ENCODE peak calls at places on chromosomes 4 and X, in nine cellular contexts. Q is heart left ventricle, W is IMR-90, O is right lobe of liver, D is sigmoid colon, C is suprapubic skin, B is HepG2, E is stomach, H is endothelial cell of umbilical vein. S is an unnamed sample. For H3K4me1, the result is how much of the 10 kb centered on the place peaks cover.

GRCh38 chr4:83255584-83255983 is 29.0 kb downstream of the COQ2 start:
- DNase-seq in Q (no peak), W (peak), O (no peak), D (no peak), C (no peak), B (no peak), E (no peak), H (peak), S (no peak)

GRCh38 chr4:8594097-8595038 is 1.8 kb downstream of the CPZ start:
- DNase-seq in Q (peak), W (peak), O (peak), D (no peak), C (no peak), B (peak), E (peak), H (peak), S (peak)

GRCh38 chrX:41634284-41634683 is 54.5 kb upstream of the GPR34 start:
- DNase-seq in Q (peak), W (peak), O (no peak), D (no peak), C (no peak), B (no peak), E (no peak), H (peak), S (no peak)

GRCh38 chrX:413322-414201 is 26.9 kb upstream of the PPP2R3B start:
- DNase-seq in Q (peak), W (peak), O (no peak), D (no peak), C (no peak), B (no peak), E (no peak), H (peak), S (no peak)

GRCh38 chr4:177802665-177803064 is 360.4 kb upstream of the AGA start:
- DNase-seq in Q (no peak), W (peak), O (no peak), D (no peak), C (no peak), B (no peak), E (no peak), H (no peak), S (no peak)

GRCh38 chr4:140777894-140778293 is 21.7 kb upstream of the TBC1D9 start:
- DNase-seq in Q (no peak), W (no peak), O (no peak), D (no peak), C (no peak), B (no peak), E (no peak), H (no peak), S (no peak)

GRCh38 chr4:11151500-11151899 is 277.2 kb downstream of the HS3ST1 start:
- DNase-seq in Q (no peak), W (no peak), O (no peak), D (no peak), C (no peak), B (no peak), E (no peak), H (no peak), S (no peak)

GRCh38 chr4:123984881-123985280 is 588.3 kb downstream of the SPRY1 start:
- DNase-seq in Q (peak), W (no peak), O (no peak), D (peak), C (no peak), B (no peak), E (no peak), H (no peak), S (no peak)

GRCh38 chr4:54230479-54231418 is 1.7 kb downstream of the PDGFRA start:
- DNase-seq in Q (peak), W (no peak), O (peak), D (peak), C (peak), B (no peak), E (no peak), H (no peak), S (no peak)

GRCh38 chrX:135740683-135741149 is 27.3 kb downstream of the CT45A3 start:
- DNase-seq in Q (no peak), W (no peak), O (no peak), D (no peak), C (no peak), B (peak), E (peak), H (peak), S (no peak)

GRCh38 chr4:185142911-185143595 is at the start of gene SLC25A4:
- DNase-seq in Q (peak), W (peak), O (peak), D (peak), C (peak), B (peak), E (peak), H (peak), S (peak)

GRCh38 chrX:74535633-74536141 is 78.7 kb downstream of the RLIM start:
- DNase-seq in Q (peak), W (peak), O (peak), D (peak), C (peak), B (peak), E (peak), H (peak), S (peak)

GRCh38 chrX:103687073-103687695 is 685 bp upstream of the MORF4L2 start:
- DNase-seq in Q (peak), W (peak), O (peak), D (peak), C (peak), B (no peak), E (peak), H (no peak), S (peak)

GRCh38 chr4:47686294-47686872 is 151.5 kb downstream of the CORIN start:
- DNase-seq in Q (peak), W (peak), O (peak), D (no peak), C (no peak), B (peak), E (peak), H (peak), S (peak)

GRCh38 chr4:156169011-156169410 is 215.3 kb upstream of the CTSO start:
- DNase-seq in Q (peak), W (peak), O (no peak), D (peak), C (no peak), B (peak), E (no peak), H (peak), S (no peak)

GRCh38 chr4:41509411-41510008 is 28.4 kb upstream of the LIMCH1 start:
- DNase-seq in Q (peak), W (no peak), O (no peak), D (no peak), C (no peak), B (no peak), E (peak), H (peak), S (no peak)

GRCh38 chr4:26380740-26381139 is 59.9 kb downstream of the RBPJ start:
- DNase-seq in Q (no peak), W (no peak), O (no peak), D (no peak), C (no peak), B (no peak), E (no peak), H (no peak), S (no peak)

GRCh38 chrX:25650216-25650615 is 487.9 kb upstream of the MAGEB18 start:
- DNase-seq in Q (no peak), W (no peak), O (no peak), D (no peak), C (no peak), B (no peak), E (no peak), H (no peak), S (no peak)

GRCh38 chr4:7677799-7678301 is 243.1 kb upstream of the PSAPL1 start:
- DNase-seq in Q (no peak), W (no peak), O (no peak), D (no peak), C (no peak), B (no peak), E (no peak), H (no peak), S (no peak)

GRCh38 chr4:150082241-150082640 is 4.0 kb downstream of the DCLK2 start:
- DNase-seq in Q (no peak), W (no peak), O (no peak), D (no peak), C (no peak), B (no peak), E (peak), H (no peak), S (no peak)

GRCh38 chr4:137651128-137651527 is 118.8 kb upstream of the PCDH18 start:
- DNase-seq in Q (no peak), W (peak), O (no peak), D (no peak), C (no peak), B (no peak), E (no peak), H (no peak), S (no peak)

GRCh38 chr4:8176547-8177399 is 18.2 kb upstream of the ABLIM2 start:
- DNase-seq in Q (peak), W (peak), O (peak), D (no peak), C (no peak), B (peak), E (peak), H (peak), S (no peak)

GRCh38 chrX:45715787-45716186 is 515.1 kb upstream of the DIPK2B start:
- DNase-seq in Q (no peak), W (peak), O (no peak), D (no peak), C (no peak), B (no peak), E (no peak), H (peak), S (no peak)
- H3K4me1 ChIP-seq in Q (under half), W (under half), O (under half), D (under half), C (under half), B (under half), E (under half), H (half or more), S (under half)

DNA sequence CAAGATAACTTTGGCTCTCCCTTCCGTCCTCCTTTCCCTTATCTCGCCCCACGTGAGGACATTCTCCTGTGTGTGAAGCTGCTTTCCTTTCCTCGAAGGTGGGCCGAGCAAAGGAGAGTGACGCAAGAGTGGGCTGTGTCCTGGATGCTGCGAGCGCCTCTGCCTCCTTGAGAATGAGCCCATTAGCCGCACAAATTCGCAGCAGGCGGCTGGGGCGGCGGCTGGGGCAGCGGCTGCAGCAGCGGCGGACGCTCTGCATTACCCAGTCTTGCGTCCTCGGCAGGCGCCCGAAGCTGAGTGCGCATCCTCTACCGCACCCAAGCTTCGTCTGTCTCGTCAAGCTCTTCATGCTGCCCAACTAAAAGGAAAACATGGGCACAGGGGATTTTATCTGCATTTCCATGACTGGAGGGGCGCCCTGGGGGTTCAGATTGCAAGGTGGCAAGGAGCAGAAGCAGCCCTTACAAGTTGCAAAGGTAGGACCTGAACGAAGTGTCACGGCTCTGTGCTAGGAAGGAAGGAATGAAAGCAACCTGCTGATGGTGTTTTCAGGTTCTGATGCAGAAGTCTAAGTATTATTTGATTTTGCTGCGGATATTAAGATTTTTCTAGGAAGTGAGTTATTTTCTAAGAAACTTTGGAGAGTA is at the start of gene SYNPO2:
- DNase-seq in Q (peak), W (peak), O (peak), D (peak), C (peak), B (no peak), E (peak), H (peak), S (peak)
- TF ChIP-seq POLR2A in Q (no peak), W (peak), O (peak), D (peak), C (no peak), B (no peak), E (peak), H (no peak), S (peak)

GRCh38 chr4:76209876-76210275 is 3.7 kb downstream of the SCARB2 start:
- DNase-seq in Q (no peak), W (no peak), O (no peak), D (no peak), C (no peak), B (no peak), E (no peak), H (no peak), S (no peak)
- H3K27ac ChIP-seq in Q (peak), W (peak), O (peak), D (peak), C (peak), B (no peak), E (peak), H (no peak), S (peak)

DNA sequence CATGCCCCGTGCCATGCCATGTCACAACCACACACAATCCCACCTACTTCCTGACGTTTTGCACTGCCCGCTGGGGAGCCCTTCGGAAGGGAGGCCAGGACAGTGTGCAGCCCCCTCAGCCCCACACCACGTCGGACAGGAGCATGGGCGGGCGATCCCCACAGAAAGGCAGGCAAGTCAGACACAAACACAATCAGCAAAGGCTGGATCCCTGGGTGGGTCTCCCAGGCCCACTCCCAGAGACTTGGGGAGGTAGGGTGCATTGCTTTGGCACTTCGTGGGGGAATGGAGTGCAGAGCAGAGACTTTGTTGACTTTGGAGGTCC is 14.1 kb downstream of the LETM1 start:
- DNase-seq in Q (no peak), W (no peak), O (no peak), D (no peak), C (no peak), B (no peak), E (no peak), H (no peak), S (no peak)
- H3K4me1 ChIP-seq in Q (under half), W (under half), O (under half), D (under half), C (under half), B (under half), E (under half), H (under half), S (under half)

GRCh38 chr4:74794341-74794801 is at the start of gene BTC:
- DNase-seq in Q (peak), W (no peak), O (peak), D (peak), C (no peak), B (peak), E (peak), H (no peak), S (peak)
- TF ChIP-seq POLR2A in Q (no peak), W (no peak), O (peak), D (no peak), C (no peak), B (no peak), E (peak), H (no peak), S (no peak)

DNA sequence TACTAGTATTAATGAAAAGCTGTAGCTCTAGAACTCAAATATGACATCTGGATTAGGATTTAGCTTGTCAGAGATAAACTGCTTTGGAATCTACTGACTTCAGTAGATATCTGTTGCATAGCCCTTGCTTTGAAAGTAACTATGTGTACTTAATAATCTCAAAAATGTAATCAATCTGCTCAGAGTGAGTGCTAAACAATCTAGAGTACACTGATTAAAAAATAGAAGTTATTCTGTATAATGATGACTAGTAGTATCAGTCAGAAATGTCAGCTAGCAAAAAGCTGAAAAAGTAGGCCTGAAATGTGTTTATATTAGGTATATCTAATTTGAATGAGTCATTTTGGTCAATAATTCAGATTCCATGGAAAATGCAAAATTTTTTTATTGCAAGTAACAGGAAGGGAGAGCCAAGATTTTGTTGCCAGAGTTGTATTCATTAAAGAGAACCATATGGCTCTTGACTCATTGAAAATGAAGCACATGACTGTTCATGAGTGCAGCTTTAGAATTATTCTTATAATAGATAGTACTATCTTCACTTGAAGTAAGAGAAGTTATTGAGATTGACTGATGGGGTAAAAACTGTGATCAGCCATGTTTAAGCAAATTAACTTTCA is 20.0 kb downstream of the CLCN3 start:
- DNase-seq in Q (no peak), W (peak), O (no peak), D (no peak), C (no peak), B (no peak), E (no peak), H (no peak), S (no peak)
- H3K27ac ChIP-seq in Q (peak), W (no peak), O (no peak), D (no peak), C (no peak), B (no peak), E (no peak), H (no peak), S (no peak)

GRCh38 chrX:154735695-154736393 is 15.0 kb downstream of the GAB3 start:
- DNase-seq in Q (peak), W (peak), O (no peak), D (peak), C (no peak), B (no peak), E (no peak), H (peak), S (no peak)
- H3K4me1 ChIP-seq in Q (half or more), W (under half), O (under half), D (half or more), C (under half), B (under half), E (half or more), H (half or more), S (under half)

GRCh38 chr4:173666-174314 is 49.5 kb downstream of the ZNF718 start:
- DNase-seq in Q (no peak), W (no peak), O (no peak), D (no peak), C (no peak), B (no peak), E (no peak), H (no peak), S (no peak)
- TF ChIP-seq POLR2A in Q (no peak), W (no peak), O (no peak), D (no peak), C (no peak), B (no peak), E (no peak), H (no peak), S (no peak)

GRCh38 chr4:121765941-121766538 is 1.1 kb upstream of the SMIM43 start:
- DNase-seq in Q (no peak), W (no peak), O (no peak), D (no peak), C (no peak), B (no peak), E (no peak), H (no peak), S (no peak)
- H3K27ac ChIP-seq in Q (no peak), W (no peak), O (no peak), D (no peak), C (no peak), B (no peak), E (no peak), H (no peak), S (no peak)

DNA sequence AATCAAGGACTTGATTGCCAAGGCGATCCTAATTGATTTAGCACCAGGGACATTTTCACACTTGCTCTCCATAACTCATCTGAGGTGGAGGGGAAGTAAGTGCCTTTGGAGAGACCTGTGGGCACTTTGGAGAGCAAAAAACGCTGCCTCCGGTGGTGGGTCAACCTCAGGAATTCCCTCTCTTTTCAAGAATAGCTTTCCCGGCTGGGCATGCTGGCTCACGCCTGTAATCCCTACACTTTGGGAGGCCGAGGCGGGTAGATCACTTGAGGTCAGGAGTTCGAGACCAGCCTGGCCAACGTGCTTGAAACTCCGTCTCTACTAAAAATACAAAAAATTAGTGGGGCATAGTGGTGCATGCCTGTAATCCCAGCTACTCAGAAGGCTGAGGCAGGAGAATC is 49.2 kb downstream of the PRPS1 start:
- DNase-seq in Q (no peak), W (no peak), O (no peak), D (no peak), C (no peak), B (no peak), E (no peak), H (no peak), S (no peak)
- H3K4me1 ChIP-seq in Q (half or more), W (under half), O (under half), D (under half), C (half or more), B (under half), E (under half), H (under half), S (under half)

S was measured in prostate gland.